ENCODE peak calls at places on chromosomes 6 and 20, in nine cellular contexts. S, Y, O, P, T, V, E, Q and G are unnamed samples.

GRCh38 chr20:7022597-7022996 is 255.1 kb downstream of the BMP2 start:
- DNase-seq in S (no peak), Y (no peak), O (no peak), P (no peak), T (no peak), V (no peak), E (no peak), Q (no peak), G (no peak)

GRCh38 chr6:157761331-157761921 is 61.6 kb upstream of the SNX9 start:
- DNase-seq in S (no peak), Y (peak; percentile 89), O (no peak), P (no peak), T (peak; percentile 62), V (no peak), E (no peak), Q (no peak), G (no peak)

GRCh38 chr6:46652603-46653438 is at the start of the genes CYP39A1 and SLC25A27:
- DNase-seq in S (peak; percentile 96), Y (peak; percentile 86), O (peak; percentile 94), P (peak; percentile 98), T (peak; percentile 95), V (peak; percentile 75), E (peak; percentile 63), Q (peak; percentile 32), G (peak; percentile 96)

GRCh38 chr6:137579612-137580011 is 85.4 kb upstream of the OLIG3 start:
- DNase-seq in S (no peak), Y (no peak), O (no peak), P (no peak), T (no peak), V (no peak), E (no peak), Q (no peak), G (no peak)

GRCh38 chr6:2914318-2914660 is 11.2 kb upstream of the SERPINB9 start:
- DNase-seq in S (no peak), Y (no peak), O (no peak), P (no peak), T (no peak), V (no peak), E (no peak), Q (no peak), G (no peak)

GRCh38 chr6:133300896-133301295 is 59.7 kb downstream of the EYA4 start:
- DNase-seq in S (no peak), Y (no peak), O (no peak), P (no peak), T (peak; percentile 35), V (no peak), E (no peak), Q (no peak), G (no peak)

GRCh38 chr6:169866140-169866534 is 114.7 kb downstream of the ERMARD start:
- DNase-seq in S (no peak), Y (no peak), O (no peak), P (no peak), T (no peak), V (no peak), E (no peak), Q (no peak), G (peak; percentile 21)

GRCh38 chr6:121791396-121792315 is 356.2 kb downstream of the GJA1 start:
- DNase-seq in S (no peak), Y (no peak), O (no peak), P (no peak), T (peak; percentile 16), V (peak; percentile 9), E (no peak), Q (no peak), G (no peak)